ENCODE peak calls at places on chromosomes 12 and 14, in five cellular contexts. A is Kasumi-1, Y is kidney glomerular epithelial cell, C is mucosa of descending colon, M is NCI-H146. T is an unnamed sample.

GRCh38 chr12:111692575-111693210 is 6.8 kb downstream of the ACAD10 start:
- DNase-seq in A (peak), Y (no peak), C (no peak), M (no peak), T (no peak)

GRCh38 chr12:57735952-57736742 is 2.4 kb downstream of the AGAP2 start:
- DNase-seq in A (no peak), Y (no peak), C (peak), M (peak), T (peak)

GRCh38 chr14:29709490-29709889 is 218.2 kb downstream of the PRKD1 start:
- DNase-seq in A (no peak), Y (no peak), C (no peak), M (no peak), T (no peak)

GRCh38 chr12:15527201-15527782 is 205.0 kb downstream of the PTPRO start:
- DNase-seq in A (peak), Y (no peak), C (peak), M (no peak), T (no peak)

GRCh38 chr12:4272014-4272975 is 1.3 kb upstream of the CCND2 start:
- DNase-seq in A (peak), Y (peak), C (peak), M (peak), T (no peak)

GRCh38 chr14:49641697-49642129 is 6.7 kb upstream of the DNAAF2 start:
- DNase-seq in A (no peak), Y (peak), C (peak), M (peak), T (no peak)

GRCh38 chr12:88361493-88361892 is 218.8 kb downstream of the KITLG start:
- DNase-seq in A (no peak), Y (no peak), C (no peak), M (no peak), T (no peak)

GRCh38 chr14:74985028-74985310 is 17.8 kb upstream of the EIF2B2 start:
- DNase-seq in A (no peak), Y (no peak), C (no peak), M (no peak), T (no peak)

GRCh38 chr14:65959563-65960024 is 526.6 kb upstream of the CCDC196 start:
- DNase-seq in A (no peak), Y (no peak), C (no peak), M (no peak), T (no peak)

GRCh38 chr12:2999265-2999841 is 40.2 kb downstream of the TEAD4 start:
- DNase-seq in A (no peak), Y (peak), C (no peak), M (no peak), T (no peak)

GRCh38 chr12:128801879-128802391 is 21.8 kb downstream of the SLC15A4 start:
- DNase-seq in A (no peak), Y (peak), C (no peak), M (no peak), T (no peak)

GRCh38 chr14:53368714-53369191 is 215.6 kb upstream of the DDHD1 start:
- DNase-seq in A (no peak), Y (peak), C (no peak), M (no peak), T (no peak)

GRCh38 chr14:33668066-33668465 is 282.8 kb downstream of the EGLN3 start:
- DNase-seq in A (no peak), Y (no peak), C (no peak), M (no peak), T (no peak)

GRCh38 chr14:105851716-105852377 is 325.5 kb downstream of the TMEM121 start:
- DNase-seq in A (no peak), Y (no peak), C (peak), M (no peak), T (no peak)

GRCh38 chr12:70664463-70664862 is 27.2 kb upstream of the PTPRB start:
- DNase-seq in A (no peak), Y (no peak), C (no peak), M (no peak), T (peak)

GRCh38 chr12:121366063-121366459 is 13.8 kb upstream of the ANAPC5 start:
- DNase-seq in A (no peak), Y (no peak), C (no peak), M (no peak), T (no peak)

GRCh38 chr12:96399081-96399918 is 939 bp downstream of the CDK17 start:
- DNase-seq in A (peak), Y (peak), C (peak), M (peak), T (peak)